ENCODE peak calls at places on chromosomes 3 and 15, in seven cellular contexts. A, Z, M, V, S, Q and P are unnamed samples.

GRCh38 chr3:85498177-85498576 is 539.4 kb downstream of the CADM2 start:
- DNase-seq in A (no peak), Z (no peak), M (no peak), V (no peak), S (no peak), Q (no peak), P (no peak)

GRCh38 chr3:195450731-195451229 is 8.0 kb upstream of the ACAP2 start:
- DNase-seq in A (peak), Z (no peak), M (no peak), V (no peak), S (no peak), Q (no peak), P (peak)

GRCh38 chr3:197730200-197730599 is 6.5 kb downstream of the RUBCN start:
- DNase-seq in A (peak), Z (no peak), M (no peak), V (no peak), S (no peak), Q (no peak), P (peak)

GRCh38 chr3:196159952-196160804 is 51.0 kb downstream of the ZDHHC19 start:
- DNase-seq in A (peak), Z (no peak), M (peak), V (no peak), S (no peak), Q (peak), P (peak)

GRCh38 chr15:62121273-62122015 is 43.6 kb downstream of the C2CD4B start:
- DNase-seq in A (no peak), Z (no peak), M (no peak), V (no peak), S (no peak), Q (no peak), P (no peak)

GRCh38 chr3:119084371-119085069 is 49.9 kb upstream of the IGSF11 start:
- DNase-seq in A (no peak), Z (no peak), M (no peak), V (no peak), S (no peak), Q (no peak), P (no peak)

GRCh38 chr3:49081429-49081828 is 12.4 kb downstream of the QRICH1 start:
- DNase-seq in A (no peak), Z (no peak), M (no peak), V (no peak), S (no peak), Q (no peak), P (no peak)

GRCh38 chr3:61725851-61726333 is 164.5 kb downstream of the PTPRG start:
- DNase-seq in A (peak), Z (no peak), M (no peak), V (no peak), S (peak), Q (no peak), P (peak)

GRCh38 chr3:194431553-194431952 is 32.5 kb upstream of the GP5 start:
- DNase-seq in A (no peak), Z (no peak), M (no peak), V (no peak), S (no peak), Q (no peak), P (no peak)

GRCh38 chr15:96270581-96271172 is 59.8 kb upstream of the NR2F2 start:
- DNase-seq in A (peak), Z (no peak), M (no peak), V (no peak), S (no peak), Q (no peak), P (peak)

GRCh38 chr15:60074181-60074885 is 70.2 kb downstream of the FOXB1 start:
- DNase-seq in A (peak), Z (no peak), M (no peak), V (no peak), S (no peak), Q (no peak), P (no peak)

GRCh38 chr3:25575001-25575400 is 89.7 kb downstream of the TOP2B start:
- DNase-seq in A (no peak), Z (no peak), M (no peak), V (no peak), S (no peak), Q (no peak), P (no peak)

GRCh38 chr3:61093364-61093763 is 157.9 kb downstream of the FHIT start:
- DNase-seq in A (no peak), Z (no peak), M (no peak), V (no peak), S (no peak), Q (no peak), P (no peak)

GRCh38 chr3:188378786-188379185 is 224.8 kb downstream of the LPP start:
- DNase-seq in A (no peak), Z (no peak), M (no peak), V (no peak), S (no peak), Q (no peak), P (no peak)

GRCh38 chr3:131738095-131738494 is 235.3 kb upstream of the MRPL3 start:
- DNase-seq in A (no peak), Z (no peak), M (no peak), V (no peak), S (no peak), Q (no peak), P (peak)

GRCh38 chr3:107518050-107518449 is 4.7 kb upstream of the BBX start:
- DNase-seq in A (no peak), Z (no peak), M (no peak), V (no peak), S (no peak), Q (no peak), P (no peak)

DNA sequence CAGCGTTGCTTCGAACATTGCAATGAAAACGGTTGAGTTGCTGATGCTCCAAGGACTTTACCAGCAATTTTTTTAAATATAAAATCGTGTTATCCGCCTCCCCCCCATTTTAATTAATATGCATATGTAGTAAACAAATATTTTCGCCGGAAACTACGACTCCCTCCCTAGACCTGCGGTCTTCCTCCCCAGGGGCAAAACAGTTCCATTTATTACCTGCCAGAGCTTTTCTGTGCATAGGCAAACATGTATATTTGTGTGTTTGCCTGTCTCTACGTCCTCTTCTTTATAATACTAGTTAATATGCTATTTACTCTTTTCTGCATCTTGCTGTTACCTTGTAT is 593 bp upstream of the RSL24D1 start:
- DNase-seq in A (no peak), Z (no peak), M (peak), V (no peak), S (no peak), Q (no peak), P (no peak)
- TF ChIP-seq CTCF in A (no peak), Z (no peak), M (no peak), V (peak), S (no peak), Q (no peak), P (no peak)

GRCh38 chr15:53351373-53351772 is 408.1 kb downstream of the WDR72 start:
- DNase-seq in A (no peak), Z (no peak), M (no peak), V (no peak), S (no peak), Q (no peak), P (no peak)
- TF ChIP-seq CTCF in A (no peak), Z (no peak), M (no peak), V (no peak), S (peak), Q (no peak), P (no peak)

GRCh38 chr15:25058080-25058785 is 103.4 kb downstream of the SNRPN start:
- DNase-seq in A (no peak), Z (peak), M (no peak), V (no peak), S (no peak), Q (no peak), P (no peak)

GRCh38 chr15:25055356-25056068 is 100.7 kb downstream of the SNRPN start:
- DNase-seq in A (no peak), Z (no peak), M (no peak), V (peak), S (no peak), Q (no peak), P (no peak)

GRCh38 chr15:25057574-25057973 is 102.8 kb downstream of the SNRPN start:
- DNase-seq in A (no peak), Z (peak), M (no peak), V (peak), S (no peak), Q (no peak), P (no peak)

GRCh38 chr15:25054943-25055342 is 100.2 kb downstream of the SNRPN start:
- DNase-seq in A (no peak), Z (no peak), M (no peak), V (peak), S (no peak), Q (no peak), P (no peak)

GRCh38 chr15:25056484-25057429 is 102.0 kb downstream of the SNRPN start:
- DNase-seq in A (no peak), Z (no peak), M (no peak), V (peak), S (no peak), Q (no peak), P (no peak)
- TF ChIP-seq CTCF in A (no peak), Z (no peak), M (peak), V (peak), S (no peak), Q (peak), P (peak)

DNA sequence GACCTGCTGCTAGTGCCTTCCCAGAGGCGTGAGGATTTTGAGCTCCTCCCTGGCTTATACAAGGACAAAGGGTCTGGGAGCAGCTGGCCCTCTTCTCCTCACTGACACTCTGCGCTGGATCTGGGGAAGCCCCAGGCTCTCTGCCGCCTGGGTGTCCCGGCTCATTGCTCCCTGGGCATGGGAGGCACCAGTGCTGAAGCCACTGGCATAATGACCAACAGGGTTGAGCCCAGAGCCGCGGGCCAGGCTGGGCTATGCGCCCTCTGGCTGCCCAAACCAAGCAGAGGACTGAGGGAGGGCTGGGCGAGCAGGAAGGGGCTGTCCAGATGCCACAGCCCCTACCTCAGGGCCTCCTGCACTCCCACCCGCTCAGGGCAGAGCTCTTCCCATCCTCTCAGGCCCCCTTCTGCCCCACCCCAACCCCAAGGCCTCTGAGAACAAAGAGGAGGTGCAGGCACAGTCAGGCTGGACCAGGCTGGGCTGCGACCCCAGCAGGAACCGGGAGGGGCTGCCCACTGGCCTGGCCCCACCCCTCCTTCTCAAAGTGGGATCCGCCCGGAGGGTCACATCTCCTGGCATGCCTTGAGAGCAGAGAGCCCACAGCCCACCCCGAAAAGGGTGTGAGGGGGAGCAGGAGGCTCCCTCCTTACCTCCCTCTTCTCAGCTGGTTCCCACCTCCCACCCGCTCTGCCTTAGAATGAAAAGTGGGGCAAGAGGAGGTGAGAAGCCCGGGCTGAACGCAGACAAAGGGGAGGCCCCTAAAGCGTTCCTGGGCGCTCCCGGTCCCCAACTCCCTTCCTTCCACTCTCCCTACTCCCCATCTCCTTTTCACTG is 1.5 kb downstream of the LINGO1 start:
- DNase-seq in A (no peak), Z (no peak), M (no peak), V (no peak), S (peak), Q (peak), P (no peak)
- TF ChIP-seq CTCF in A (no peak), Z (no peak), M (no peak), V (peak), S (peak), Q (no peak), P (peak)

GRCh38 chr15:69472575-69472974 is 20.0 kb downstream of the RPLP1 start:
- DNase-seq in A (no peak), Z (no peak), M (no peak), V (no peak), S (no peak), Q (no peak), P (no peak)

GRCh38 chr15:69476704-69477473 is 24.3 kb downstream of the RPLP1 start:
- DNase-seq in A (no peak), Z (no peak), M (no peak), V (no peak), S (no peak), Q (no peak), P (no peak)

GRCh38 chr15:69474291-69474690 is 21.7 kb downstream of the RPLP1 start:
- DNase-seq in A (no peak), Z (no peak), M (no peak), V (no peak), S (no peak), Q (no peak), P (peak)

GRCh38 chr15:69475769-69476358 is 23.2 kb downstream of the RPLP1 start:
- DNase-seq in A (peak), Z (peak), M (peak), V (peak), S (peak), Q (peak), P (peak)

DNA sequence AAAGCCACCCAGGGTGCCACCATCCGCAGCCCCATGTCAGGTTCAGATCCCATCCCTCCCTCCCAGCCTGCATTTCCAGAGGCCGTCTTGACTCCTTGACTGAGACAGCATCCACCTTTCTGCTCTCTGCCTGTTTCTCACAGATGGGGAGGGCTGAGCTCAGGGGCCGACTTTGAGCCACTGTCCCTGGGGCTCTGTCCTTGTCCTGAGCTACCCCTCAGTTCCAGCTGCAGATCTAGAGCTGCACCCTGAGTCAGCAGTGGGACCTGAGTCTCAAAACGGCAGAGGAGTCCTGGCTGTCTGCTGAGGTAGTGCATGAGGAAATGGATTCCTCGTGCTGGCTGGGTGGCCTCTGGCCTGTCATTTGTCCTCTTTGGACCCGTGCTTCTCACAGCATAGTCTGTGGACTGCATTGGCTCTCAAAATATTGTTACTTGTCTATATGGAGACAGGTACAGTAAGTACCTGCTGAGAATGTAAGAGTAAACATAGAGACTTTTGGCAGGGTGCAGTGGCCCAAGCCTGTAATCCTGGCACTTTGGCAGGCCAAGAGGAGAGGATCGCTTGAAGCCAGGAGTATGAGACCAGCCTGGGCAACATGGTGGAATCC is 22.3 kb downstream of the RPLP1 start:
- DNase-seq in A (no peak), Z (no peak), M (no peak), V (no peak), S (no peak), Q (peak), P (peak)
- TF ChIP-seq CTCF in A (peak), Z (no peak), M (no peak), V (no peak), S (no peak), Q (peak), P (no peak)

GRCh38 chr3:12948891-12949711 is 107.7 kb upstream of the RPL32 start:
- DNase-seq in A (peak), Z (no peak), M (peak), V (no peak), S (no peak), Q (no peak), P (peak)
- TF ChIP-seq CTCF in A (no peak), Z (no peak), M (no peak), V (no peak), S (no peak), Q (no peak), P (no peak)

GRCh38 chr3:14787630-14788029 is 31.1 kb upstream of the FGD5 start:
- DNase-seq in A (no peak), Z (no peak), M (no peak), V (no peak), S (no peak), Q (no peak), P (no peak)
- TF ChIP-seq CTCF in A (no peak), Z (no peak), M (no peak), V (no peak), S (no peak), Q (no peak), P (no peak)

GRCh38 chr15:36590838-36591237 is 11.4 kb downstream of the CDIN1 start:
- DNase-seq in A (peak), Z (no peak), M (no peak), V (no peak), S (no peak), Q (no peak), P (peak)

GRCh38 chr15:36596915-36597314 is 17.5 kb downstream of the CDIN1 start:
- DNase-seq in A (no peak), Z (no peak), M (no peak), V (no peak), S (no peak), Q (no peak), P (no peak)

GRCh38 chr15:36591534-36592411 is 12.3 kb downstream of the CDIN1 start:
- DNase-seq in A (peak), Z (no peak), M (no peak), V (no peak), S (no peak), Q (no peak), P (peak)

GRCh38 chr15:36595625-36596024 is 16.2 kb downstream of the CDIN1 start:
- DNase-seq in A (no peak), Z (no peak), M (no peak), V (no peak), S (no peak), Q (no peak), P (no peak)

DNA sequence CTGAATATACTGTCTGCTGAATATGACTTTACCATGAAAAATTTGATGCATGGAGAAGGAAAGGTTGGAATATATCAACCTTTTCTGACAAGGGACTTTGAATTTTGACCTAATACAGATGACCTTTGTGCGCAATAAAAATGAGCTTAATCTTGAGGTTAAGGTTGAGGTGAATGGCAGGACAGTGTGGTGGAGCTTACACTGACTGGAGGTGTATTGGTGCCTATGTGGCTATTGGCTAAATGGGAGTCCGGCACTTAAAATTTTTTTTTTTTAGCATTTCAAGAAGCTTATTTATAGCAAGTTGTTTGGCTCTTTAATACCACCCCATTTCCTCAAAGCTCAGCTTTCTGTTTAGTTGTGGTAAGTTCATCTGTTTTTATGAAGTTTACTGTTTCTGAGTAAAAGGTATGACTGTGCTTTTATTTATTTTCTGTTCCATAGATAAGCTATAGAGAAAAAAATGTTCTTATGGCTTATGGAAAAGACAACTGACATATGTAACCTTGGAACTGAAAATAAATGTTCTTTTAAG is 15.2 kb downstream of the CDIN1 start:
- DNase-seq in A (no peak), Z (no peak), M (no peak), V (no peak), S (no peak), Q (no peak), P (no peak)
- TF ChIP-seq CTCF in A (no peak), Z (no peak), M (no peak), V (no peak), S (no peak), Q (no peak), P (no peak)